ENCODE peak calls at places on chromosome 18, in eight cellular contexts. V, T, L, R, H, Z, X and O are unnamed samples.

GRCh38 chr18:10440874-10441273 is 13.6 kb upstream of the APCDD1 start:
- DNase-seq in X (no peak), H (no peak), T (no peak), Z (no peak), L (no peak), R (no peak), V (no peak), O (no peak)

GRCh38 chr18:67199993-67200617 is 316.4 kb downstream of the DSEL start:
- DNase-seq in L (peak), R (peak), T (peak), X (peak), H (peak), V (no peak), Z (no peak), O (peak)

GRCh38 chr18:37175727-37176126 is 346.8 kb downstream of the KIAA1328 start:
- DNase-seq in V (no peak), R (no peak), H (no peak), T (no peak), X (no peak), L (peak), Z (no peak), O (no peak)

GRCh38 chr18:79489048-79489899 is 93.5 kb downstream of the NFATC1 start:
- DNase-seq in T (no peak), V (no peak), X (no peak), Z (no peak), R (no peak), H (no peak), L (no peak), O (no peak)

GRCh38 chr18:6755107-6755506 is 25.6 kb downstream of the ARHGAP28 start:
- DNase-seq in H (no peak), V (no peak), Z (no peak), L (no peak), R (no peak), X (no peak), T (no peak), O (no peak)

GRCh38 chr18:6044319-6044718 is 149.0 kb upstream of the TMEM200C start:
- DNase-seq in X (no peak), Z (no peak), R (no peak), V (no peak), H (no peak), L (no peak), T (no peak), O (no peak)

GRCh38 chr18:79775441-79776221 is 22.1 kb upstream of the KCNG2 start:
- DNase-seq in L (no peak), H (no peak), Z (no peak), X (no peak), R (no peak), V (no peak), T (no peak), O (no peak)

GRCh38 chr18:48804856-48805610 is 145.7 kb downstream of the SMAD7 start:
- DNase-seq in R (no peak), V (peak), T (no peak), Z (peak), H (no peak), L (no peak), X (no peak), O (no peak)

GRCh38 chr18:24683965-24684364 is 223.5 kb downstream of the HRH4 start:
- DNase-seq in Z (peak), H (no peak), R (no peak), T (no peak), V (no peak), L (no peak), X (no peak), O (no peak)

GRCh38 chr18:12011962-12012549 is 30.7 kb downstream of the IMPA2 start:
- DNase-seq in T (peak), H (no peak), V (no peak), L (no peak), X (no peak), Z (no peak), R (peak), O (no peak)

GRCh38 chr18:519019-519879 is 18.7 kb upstream of the COLEC12 start:
- DNase-seq in V (no peak), T (peak), Z (no peak), X (no peak), H (no peak), R (no peak), L (no peak), O (no peak)

GRCh38 chr18:49023281-49023937 is 72.6 kb upstream of the SMAD7 start:
- DNase-seq in H (no peak), V (no peak), T (no peak), L (no peak), Z (no peak), X (no peak), R (no peak), O (no peak)

GRCh38 chr18:34709631-34710429 is at the start of gene DTNA:
- DNase-seq in V (no peak), T (peak), Z (no peak), H (peak), X (peak), L (peak), R (peak), O (peak)

GRCh38 chr18:80246656-80247402 is 485 bp downstream of the PARD6G start:
- DNase-seq in H (peak), V (no peak), L (peak), X (peak), T (peak), Z (peak), R (peak), O (peak)

GRCh38 chr18:69455120-69455519 is 54.4 kb downstream of the DOK6 start:
- DNase-seq in R (no peak), L (no peak), X (no peak), V (no peak), H (no peak), Z (no peak), T (no peak), O (no peak)

GRCh38 chr18:53698907-53699306 is 525.6 kb downstream of the MBD2 start:
- DNase-seq in H (peak), R (peak), L (peak), Z (peak), X (no peak), V (peak), T (peak), O (peak)

GRCh38 chr18:24341361-24341760 is 56.3 kb downstream of the OSBPL1A start:
- DNase-seq in L (no peak), X (no peak), T (peak), Z (no peak), R (peak), H (no peak), V (no peak), O (no peak)

GRCh38 chr18:70405051-70405450 is 116.2 kb downstream of the SOCS6 start:
- DNase-seq in H (no peak), T (no peak), V (no peak), R (peak), X (no peak), L (no peak), Z (no peak), O (no peak)

GRCh38 chr18:49135871-49136270 is 185.1 kb upstream of the SMAD7 start:
- DNase-seq in L (peak), T (peak), X (no peak), H (no peak), R (peak), V (peak), Z (no peak), O (no peak)

GRCh38 chr18:40012931-40013609 is 1942.0 kb upstream of the PIK3C3 start:
- DNase-seq in L (no peak), H (no peak), Z (no peak), T (peak), V (no peak), R (no peak), X (no peak), O (no peak)

GRCh38 chr18:23067236-23067635 is 68.0 kb upstream of the CABLES1 start:
- DNase-seq in H (no peak), T (peak), R (no peak), Z (no peak), V (no peak), L (no peak), X (no peak), O (no peak)

GRCh38 chr18:24022141-24022540 is 7.6 kb downstream of the TTC39C start:
- DNase-seq in Z (no peak), L (no peak), R (no peak), T (peak), H (no peak), X (no peak), V (no peak), O (no peak)

GRCh38 chr18:29147944-29148343 is 971.0 kb upstream of the CDH2 start:
- DNase-seq in V (no peak), Z (peak), R (peak), T (peak), H (no peak), X (no peak), L (no peak), O (no peak)

GRCh38 chr18:12589419-12589818 is 68.5 kb downstream of the SPIRE1 start:
- DNase-seq in X (no peak), Z (no peak), V (no peak), H (no peak), R (no peak), L (no peak), T (no peak), O (no peak)

GRCh38 chr18:32771169-32771751 is 1.6 kb downstream of the KLHL14 start:
- DNase-seq in L (peak), X (peak), R (no peak), Z (peak), H (peak), T (no peak), V (no peak), O (no peak)